ENCODE peak calls at places on chromosomes 6 and 20, in five cellular contexts. One of them, this sample, is unnamed.

GRCh38 chr6:1630212-1630770 is 20.6 kb downstream of the FOXC1 start:
- DNase-seq in aorta: no peak
- DNase-seq in GM13976: no peak
- DNase-seq in H9: no peak
- DNase-seq in glutamatergic neuron: no peak
- DNase-seq in this sample: no peak

GRCh38 chr6:157023958-157024357 is 246.8 kb downstream of the ARID1B start:
- DNase-seq in aorta: no peak
- DNase-seq in GM13976: no peak
- DNase-seq in H9: no peak
- DNase-seq in glutamatergic neuron: no peak
- DNase-seq in this sample: no peak

GRCh38 chr6:99790679-99791078 is 184.0 kb downstream of the PRDM13 start:
- DNase-seq in aorta: no peak
- DNase-seq in GM13976: no peak
- DNase-seq in H9: no peak
- DNase-seq in glutamatergic neuron: no peak
- DNase-seq in this sample: no peak

GRCh38 chr20:36506253-36506652 is 35.1 kb upstream of the MYL9 start:
- DNase-seq in aorta: peak; percentile 14
- DNase-seq in GM13976: no peak
- DNase-seq in H9: no peak
- DNase-seq in glutamatergic neuron: no peak
- DNase-seq in this sample: no peak

GRCh38 chr20:10573273-10573950 is 100.4 kb downstream of the JAG1 start:
- DNase-seq in aorta: no peak
- DNase-seq in GM13976: no peak
- DNase-seq in H9: no peak
- DNase-seq in glutamatergic neuron: no peak
- DNase-seq in this sample: no peak

GRCh38 chr20:63037669-63038268 is 31.0 kb upstream of the BHLHE23 start:
- DNase-seq in aorta: peak; percentile 49
- DNase-seq in GM13976: no peak
- DNase-seq in H9: no peak
- DNase-seq in glutamatergic neuron: no peak
- DNase-seq in this sample: no peak

GRCh38 chr20:9214676-9215075 is 145.8 kb downstream of the PLCB4 start:
- DNase-seq in aorta: no peak
- DNase-seq in GM13976: no peak
- DNase-seq in H9: no peak
- DNase-seq in glutamatergic neuron: no peak
- DNase-seq in this sample: no peak

GRCh38 chr6:169931223-169931760 is 179.9 kb downstream of the ERMARD start:
- DNase-seq in aorta: no peak
- DNase-seq in GM13976: peak; percentile 9
- DNase-seq in H9: no peak
- DNase-seq in glutamatergic neuron: no peak
- DNase-seq in this sample: no peak

GRCh38 chr6:8182209-8182845 is 80.0 kb upstream of the EEF1E1 start:
- DNase-seq in aorta: no peak
- DNase-seq in GM13976: no peak
- DNase-seq in H9: no peak
- DNase-seq in glutamatergic neuron: no peak
- DNase-seq in this sample: no peak

GRCh38 chr6:129108337-129108736 is 225.4 kb downstream of the LAMA2 start:
- DNase-seq in aorta: no peak
- DNase-seq in GM13976: no peak
- DNase-seq in H9: no peak
- DNase-seq in glutamatergic neuron: no peak
- DNase-seq in this sample: no peak

GRCh38 chr6:122789078-122789861 is at the start of gene SMPDL3A:
- DNase-seq in aorta: peak; percentile 87
- DNase-seq in GM13976: peak; percentile 66
- DNase-seq in H9: peak; percentile 83
- DNase-seq in glutamatergic neuron: peak; percentile 89
- DNase-seq in this sample: peak; percentile 96

GRCh38 chr6:15901141-15902115 is 227.5 kb upstream of the MYLIP start:
- DNase-seq in aorta: no peak
- DNase-seq in GM13976: peak; percentile 68
- DNase-seq in H9: no peak
- DNase-seq in glutamatergic neuron: no peak
- DNase-seq in this sample: no peak

GRCh38 chr6:123931928-123932327 is 128.3 kb downstream of the NKAIN2 start:
- DNase-seq in aorta: no peak
- DNase-seq in GM13976: no peak
- DNase-seq in H9: no peak
- DNase-seq in glutamatergic neuron: no peak
- DNase-seq in this sample: no peak

GRCh38 chr6:157455731-157456523 is 74.9 kb downstream of the ZDHHC14 start:
- DNase-seq in aorta: no peak
- DNase-seq in GM13976: no peak
- DNase-seq in H9: no peak
- DNase-seq in glutamatergic neuron: no peak
- DNase-seq in this sample: no peak

GRCh38 chr6:14921170-14921569 is 324.7 kb upstream of the JARID2 start:
- DNase-seq in aorta: peak; percentile 84
- DNase-seq in GM13976: no peak
- DNase-seq in H9: peak; percentile 58
- DNase-seq in glutamatergic neuron: no peak
- DNase-seq in this sample: no peak

GRCh38 chr6:111626446-111626845 is 20.8 kb upstream of the TRAF3IP2 start:
- DNase-seq in aorta: no peak
- DNase-seq in GM13976: no peak
- DNase-seq in H9: no peak
- DNase-seq in glutamatergic neuron: no peak
- DNase-seq in this sample: no peak

GRCh38 chr6:139370707-139371345 is 3.6 kb downstream of the CITED2 start:
- DNase-seq in aorta: no peak
- DNase-seq in GM13976: no peak
- DNase-seq in H9: no peak
- DNase-seq in glutamatergic neuron: no peak
- DNase-seq in this sample: no peak

GRCh38 chr20:22389836-22390542 is 194.4 kb downstream of the FOXA2 start:
- DNase-seq in aorta: no peak
- DNase-seq in GM13976: no peak
- DNase-seq in H9: peak; percentile 80
- DNase-seq in glutamatergic neuron: no peak
- DNase-seq in this sample: no peak

GRCh38 chr6:39268721-39269120 is 39.4 kb upstream of the KCNK5 start:
- DNase-seq in aorta: no peak
- DNase-seq in GM13976: no peak
- DNase-seq in H9: no peak
- DNase-seq in glutamatergic neuron: no peak
- DNase-seq in this sample: no peak

GRCh38 chr6:161236091-161236633 is 37.7 kb downstream of the AGPAT4 start:
- DNase-seq in aorta: no peak
- DNase-seq in GM13976: peak; percentile 48
- DNase-seq in H9: no peak
- DNase-seq in glutamatergic neuron: no peak
- DNase-seq in this sample: no peak

GRCh38 chr6:95309545-95309944 is 267.8 kb upstream of the MANEA start:
- DNase-seq in aorta: no peak
- DNase-seq in GM13976: no peak
- DNase-seq in H9: no peak
- DNase-seq in glutamatergic neuron: no peak
- DNase-seq in this sample: no peak